ENCODE peak calls at places on chromosome 9, in four cellular contexts. B is A549, Y is GM12878, A is HepG2. D is an unnamed sample.

GRCh38 chr9:106587021-106587420 is 275.9 kb upstream of the ZNF462 start:
- DNase-seq in Y (no peak), A (no peak), B (no peak), D (no peak)

GRCh38 chr9:92984976-92985375 is 37.7 kb downstream of the FGD3 start:
- DNase-seq in A (no peak), Y (no peak), B (no peak), D (no peak)

GRCh38 chr9:20618361-20618799 is 3.9 kb downstream of the MLLT3 start:
- DNase-seq in B (peak; percentile 18), Y (no peak), A (peak; percentile 14), D (no peak)

GRCh38 chr9:130867556-130867955 is 29.1 kb downstream of the QRFP start:
- DNase-seq in B (no peak), A (no peak), Y (no peak), D (no peak)

GRCh38 chr9:16154570-16155078 is 601.8 kb downstream of the CCDC171 start:
- DNase-seq in A (no peak), Y (no peak), B (no peak), D (peak; percentile 15)

GRCh38 chr9:109098221-109098959 is 21.4 kb downstream of the TMEM245 start:
- DNase-seq in Y (no peak), B (no peak), A (peak; percentile 68), D (peak; percentile 24)

GRCh38 chr9:21255538-21256212 is 15.9 kb upstream of the IFNA14 start:
- DNase-seq in A (no peak), B (no peak), Y (no peak), D (no peak)

GRCh38 chr9:107881625-107882300 is 392.2 kb upstream of the KLF4 start:
- DNase-seq in A (no peak), B (no peak), Y (no peak), D (no peak)

GRCh38 chr9:136316271-136316751 is 11.0 kb upstream of the GPSM1 start:
- DNase-seq in B (no peak), A (no peak), Y (no peak), D (no peak)

GRCh38 chr9:115250646-115251045 is 132.7 kb upstream of the TNC start:
- DNase-seq in B (no peak), A (no peak), Y (no peak), D (no peak)

GRCh38 chr9:112078432-112078831 is 96.7 kb downstream of the SUSD1 start:
- DNase-seq in A (no peak), B (no peak), Y (peak; percentile 75), D (no peak)

GRCh38 chr9:94913550-94913949 is 187.1 kb downstream of the AOPEP start:
- DNase-seq in B (no peak), A (peak; percentile 33), Y (no peak), D (no peak)

GRCh38 chr9:113488490-113488889 is 25.0 kb downstream of the RGS3 start:
- DNase-seq in B (no peak), Y (no peak), A (no peak), D (no peak)

GRCh38 chr9:93505518-93506123 is 52.2 kb upstream of the FAM120AOS start:
- DNase-seq in A (no peak), Y (no peak), B (no peak), D (no peak)

GRCh38 chr9:101727621-101728524 is 10.6 kb downstream of the GRIN3A start:
- DNase-seq in B (peak; percentile 13), Y (no peak), A (peak; percentile 24), D (peak; percentile 22)

GRCh38 chr9:76785501-76785900 is 21.3 kb downstream of the PCA3 start:
- DNase-seq in B (no peak), Y (no peak), A (no peak), D (no peak)

GRCh38 chr9:93172646-93173364 is 11.1 kb upstream of the WNK2 start:
- DNase-seq in Y (no peak), B (no peak), A (no peak), D (no peak)

GRCh38 chr9:84557751-84558150 is 111.8 kb upstream of the NTRK2 start:
- DNase-seq in B (no peak), Y (no peak), A (no peak), D (no peak)

GRCh38 chr9:83061036-83061435 is 1.9 kb downstream of the RASEF start:
- DNase-seq in B (peak; percentile 44), A (no peak), Y (no peak), D (no peak)

GRCh38 chr9:37596504-37596903 is 4.1 kb upstream of the TOMM5 start:
- DNase-seq in Y (no peak), B (no peak), A (no peak), D (no peak)

GRCh38 chr9:136122425-136123383 is 4.0 kb upstream of the TMEM250 start:
- DNase-seq in B (peak; percentile 70), Y (no peak), A (peak; percentile 32), D (peak; percentile 76)

GRCh38 chr9:127283917-127284316 is 19.3 kb downstream of the GARNL3 start:
- DNase-seq in B (peak; percentile 7), A (no peak), Y (no peak), D (peak; percentile 18)

GRCh38 chr9:131361202-131361833 is 32.6 kb upstream of the PRRC2B start:
- DNase-seq in Y (no peak), B (no peak), A (no peak), D (peak; percentile 43)

DNA sequence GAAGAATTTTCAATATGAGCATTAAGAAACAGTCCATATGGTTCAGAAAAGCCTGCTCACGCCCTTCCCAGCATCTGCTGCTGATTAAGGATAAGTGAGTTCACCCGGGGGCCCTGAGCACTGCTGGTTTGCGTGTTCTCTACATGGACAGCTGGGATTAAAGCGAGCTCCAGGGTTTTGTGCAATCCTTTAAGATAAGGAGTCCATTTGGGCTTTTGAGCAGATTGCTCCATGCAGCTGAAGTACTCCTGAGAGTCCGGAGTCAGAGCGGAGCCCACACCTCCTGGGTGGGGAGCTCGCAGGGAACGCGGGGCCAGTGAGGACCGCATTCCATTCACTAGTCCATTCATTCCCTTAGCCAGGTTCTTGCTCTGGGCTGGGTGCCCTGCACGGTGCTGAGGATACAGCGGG is 149.3 kb upstream of the COL5A1 start:
- DNase-seq in A (no peak), Y (no peak), B (no peak), D (no peak)
- TF ChIP-seq MYC in A (no peak), Y (no peak), B (no peak), D (no peak)

GRCh38 chr9:104970588-104970987 is 42.6 kb upstream of the ABCA1 start:
- DNase-seq in A (no peak), B (no peak), Y (no peak), D (no peak)

GRCh38 chr9:104974053-104974983 is 46.4 kb upstream of the ABCA1 start:
- DNase-seq in Y (no peak), A (peak; percentile 19), B (no peak), D (no peak)

GRCh38 chr9:104972242-104972866 is 44.4 kb upstream of the ABCA1 start:
- DNase-seq in B (no peak), Y (no peak), A (no peak), D (no peak)

GRCh38 chr9:104969116-104969515 is 41.2 kb upstream of the ABCA1 start:
- DNase-seq in Y (no peak), B (no peak), A (no peak), D (no peak)

GRCh38 chr9:104971521-104971920 is 43.6 kb upstream of the ABCA1 start:
- DNase-seq in A (no peak), Y (no peak), B (no peak), D (no peak)
- TF ChIP-seq BHLHE40 in A (no peak), Y (no peak), B (no peak), D (no peak)

GRCh38 chr9:14317667-14318255 is 3.8 kb upstream of the NFIB start:
- DNase-seq in B (no peak), Y (no peak), A (no peak), D (no peak)

GRCh38 chr9:14316574-14317304 is 2.8 kb upstream of the NFIB start:
- DNase-seq in A (no peak), Y (no peak), B (no peak), D (no peak)

GRCh38 chr9:14314424-14314928 is 535 bp upstream of the NFIB start:
- DNase-seq in B (peak; percentile 82), Y (no peak), A (peak; percentile 57), D (peak; percentile 30)

GRCh38 chr9:14314929-14315753 is 1.2 kb upstream of the NFIB start:
- DNase-seq in Y (no peak), B (peak; percentile 70), A (peak; percentile 38), D (peak; percentile 78)

DNA sequence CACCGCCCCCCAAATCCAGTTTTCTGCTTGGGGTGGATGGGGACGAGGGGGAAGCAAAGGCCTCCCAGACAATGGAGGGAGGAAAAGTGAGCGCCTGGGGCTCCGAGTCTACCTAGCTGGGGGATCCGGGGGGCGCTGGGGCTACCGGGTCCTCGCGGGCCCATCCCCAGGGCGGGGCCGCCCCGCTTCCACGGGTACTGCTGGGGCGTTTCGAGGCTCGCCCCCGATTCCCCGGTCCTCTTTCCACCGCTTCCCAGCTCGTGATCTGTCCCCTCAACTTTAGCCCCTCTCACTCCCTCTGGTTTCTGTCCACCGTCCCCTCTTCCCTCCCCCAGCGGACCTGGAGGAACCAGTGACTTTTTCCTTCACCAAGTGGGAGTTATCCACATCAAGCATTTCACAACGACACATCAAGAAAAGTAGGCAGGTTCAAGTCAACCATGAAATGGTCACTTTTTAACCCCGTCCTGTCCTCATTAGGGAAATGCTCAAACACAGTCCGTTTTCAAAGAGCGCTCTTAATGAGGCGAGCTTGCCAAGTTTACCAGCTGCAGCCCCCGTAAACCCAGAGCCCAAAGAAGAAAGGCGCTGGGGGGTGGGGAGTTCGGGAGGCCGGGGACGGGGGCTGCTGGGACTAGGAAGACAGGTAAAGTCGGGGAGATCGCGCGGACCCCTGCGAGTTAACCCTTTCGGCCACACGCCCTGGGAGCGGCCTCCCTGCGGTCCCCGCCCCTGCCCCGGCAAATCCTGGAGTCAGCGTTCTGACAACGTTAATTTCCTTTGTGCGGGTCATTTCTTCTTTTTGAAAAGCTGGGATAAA is 2.0 kb upstream of the NFIB start:
- DNase-seq in Y (no peak), B (peak; percentile 48), A (no peak), D (no peak)
- TF ChIP-seq MYC in Y (no peak), B (no peak), A (no peak), D (no peak)

GRCh38 chr9:91583161-91583875 is 159.7 kb upstream of the NFIL3 start:
- DNase-seq in B (no peak), Y (no peak), A (no peak), D (no peak)

GRCh38 chr9:91591627-91592026 is 168.0 kb upstream of the NFIL3 start:
- DNase-seq in A (no peak), Y (no peak), B (no peak), D (no peak)

GRCh38 chr9:91583996-91584395 is 160.4 kb upstream of the NFIL3 start:
- DNase-seq in A (no peak), Y (no peak), B (no peak), D (no peak)

GRCh38 chr9:91586282-91586681 is 162.7 kb upstream of the NFIL3 start:
- DNase-seq in Y (no peak), A (no peak), B (no peak), D (no peak)

DNA sequence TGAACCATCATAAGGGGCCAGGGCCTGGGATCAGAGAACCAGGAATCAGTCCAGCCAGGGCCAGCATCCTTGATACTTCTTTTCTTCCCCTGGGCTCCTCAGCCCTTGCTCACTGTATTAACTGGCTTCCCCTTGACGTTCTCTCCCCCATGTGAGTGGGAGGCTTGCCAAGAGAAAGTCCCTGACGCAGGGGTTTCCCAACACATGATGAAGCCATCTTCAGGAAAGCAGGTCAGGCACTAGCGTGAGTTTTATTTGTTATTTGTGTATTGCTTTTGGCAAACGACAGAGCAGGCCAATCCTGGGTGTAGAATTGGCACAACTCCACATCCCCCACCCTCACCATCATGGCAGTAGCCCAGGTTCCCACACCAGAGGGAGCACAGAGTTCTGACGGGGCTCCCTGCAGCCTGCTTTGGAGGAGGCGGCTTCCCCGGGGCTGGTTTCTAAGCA is 165.5 kb upstream of the NFIL3 start:
- DNase-seq in B (no peak), Y (peak; percentile 1), A (no peak), D (no peak)
- TF ChIP-seq BHLHE40 in B (no peak), Y (no peak), A (no peak), D (no peak)